ENCODE peak calls at places on chromosomes 12 and 14, in six cellular contexts. E is lower lobe of right lung, R is posterior vena cava, N is amniotic stem cell, F is HT-29, S is lower leg skin. I is an unnamed sample.

GRCh38 chr12:113334786-113335539 is at the start of gene SLC8B1:
- DNase-seq in N (peak), S (peak), E (peak), R (peak), F (peak), I (peak)

GRCh38 chr12:118494776-118495175 is 118.4 kb downstream of the SUDS3 start:
- DNase-seq in E (no peak), F (no peak), R (no peak), S (no peak), N (no peak), I (peak)

GRCh38 chr14:34137001-34137400 is 186.1 kb upstream of the EGLN3 start:
- DNase-seq in F (no peak), E (no peak), S (peak), R (no peak), N (no peak), I (peak)

GRCh38 chr12:89040146-89040964 is 311.9 kb downstream of the DUSP6 start:
- DNase-seq in E (peak), F (no peak), N (no peak), R (peak), S (no peak), I (peak)

GRCh38 chr14:52801014-52801708 is 9.8 kb upstream of the GNPNAT1 start:
- DNase-seq in N (peak), F (no peak), E (no peak), S (no peak), R (no peak), I (peak)

GRCh38 chr12:58074259-58074658 is 132.9 kb downstream of the ATP23 start:
- DNase-seq in S (no peak), E (no peak), F (no peak), N (no peak), R (no peak), I (no peak)

GRCh38 chr12:19288603-19289244 is 150.6 kb upstream of the AEBP2 start:
- DNase-seq in N (peak), F (peak), R (no peak), S (no peak), E (no peak), I (peak)

GRCh38 chr12:24409868-24410267 is 460.4 kb upstream of the SOX5 start:
- DNase-seq in F (no peak), R (no peak), E (no peak), N (no peak), S (no peak), I (no peak)

GRCh38 chr14:80433811-80434210 is 222.5 kb upstream of the DIO2 start:
- DNase-seq in F (no peak), N (no peak), E (no peak), R (no peak), S (no peak), I (no peak)

GRCh38 chr12:21642707-21643389 is 14.8 kb downstream of the LDHB start:
- DNase-seq in N (no peak), S (no peak), F (no peak), E (no peak), R (no peak), I (no peak)

GRCh38 chr12:2628401-2628800 is 166.4 kb upstream of the FKBP4 start:
- DNase-seq in E (no peak), F (peak), S (no peak), R (no peak), N (no peak), I (no peak)

I was measured in DMS53.